ENCODE peak calls at places on chromosomes 6 and 20, in four cellular contexts. Q is GM13976, L is GM04503, H is DMS153. A is an unnamed sample.

GRCh38 chr6:110331816-110332215 is 26.3 kb downstream of the METTL24 start:
- DNase-seq in H (no peak), L (no peak), Q (no peak), A (no peak)

GRCh38 chr20:14687317-14687716 is 349.9 kb upstream of the FLRT3 start:
- DNase-seq in H (no peak), L (no peak), Q (no peak), A (no peak)

GRCh38 chr6:24696097-24696496 is 22.9 kb downstream of the C6orf62 start:
- DNase-seq in L (no peak), H (no peak), Q (no peak), A (no peak)

GRCh38 chr6:88866856-88867255 is 96.6 kb downstream of the RNGTT start:
- DNase-seq in H (no peak), Q (no peak), L (no peak), A (no peak)

GRCh38 chr6:106027760-106028159 is 58.4 kb upstream of the PRDM1 start:
- DNase-seq in H (no peak), L (no peak), Q (no peak), A (no peak)

GRCh38 chr20:60400567-60400966 is 442.3 kb downstream of the CDH26 start:
- DNase-seq in Q (no peak), L (no peak), H (no peak), A (no peak)

GRCh38 chr6:17867880-17868279 is 119.6 kb downstream of the KIF13A start:
- DNase-seq in H (no peak), L (peak; percentile 56), Q (no peak), A (peak; percentile 84)

GRCh38 chr6:44831002-44831610 is 443.6 kb downstream of the CDC5L start:
- DNase-seq in Q (no peak), L (peak; percentile 37), H (no peak), A (no peak)

GRCh38 chr20:51400051-51400926 is 142.2 kb downstream of the NFATC2 start:
- DNase-seq in L (no peak), H (no peak), Q (peak; percentile 85), A (no peak)

GRCh38 chr20:38764563-38765355 is 16.5 kb downstream of the ACTR5 start:
- DNase-seq in Q (no peak), L (peak; percentile 54), H (no peak), A (peak; percentile 80)

GRCh38 chr6:73234732-73235131 is 9.4 kb upstream of the KHDC1L start:
- DNase-seq in H (no peak), L (peak; percentile 54), Q (no peak), A (peak; percentile 73)

GRCh38 chr6:43220439-43220951 is 8.8 kb downstream of the DNPH1 start:
- DNase-seq in H (no peak), L (no peak), Q (no peak), A (no peak)

GRCh38 chr6:167293590-167294091 is 2.5 kb downstream of the UNC93A start:
- DNase-seq in Q (no peak), H (no peak), L (no peak), A (no peak)

GRCh38 chr6:29596381-29596900 is 11.5 kb downstream of the OR2H2 start:
- DNase-seq in H (no peak), L (no peak), Q (no peak), A (no peak)

A was measured in NCI-H226.